ENCODE peak calls at places on chromosomes 6 and 20, in five cellular contexts. E is transverse colon, P is HepG2, O is GM23338, T is H1. D is an unnamed sample.

GRCh38 chr6:37582309-37582708 is 82.6 kb upstream of the CCDC167 start:
- DNase-seq in E (no peak), P (no peak), O (peak; percentile 63), T (no peak), D (no peak)

GRCh38 chr6:54770328-54770727 is 76.2 kb upstream of the FAM83B start:
- DNase-seq in E (no peak), P (no peak), O (no peak), T (no peak), D (no peak)

GRCh38 chr20:41499961-41500725 is 118.0 kb downstream of the CHD6 start:
- DNase-seq in E (no peak), P (no peak), O (no peak), T (no peak), D (no peak)

GRCh38 chr6:35072698-35073055 is 68.5 kb downstream of the TCP11 start:
- DNase-seq in E (no peak), P (no peak), O (no peak), T (no peak), D (no peak)

GRCh38 chr6:69279805-69280204 is 517.0 kb downstream of the LMBRD1 start:
- DNase-seq in E (no peak), P (no peak), O (peak; percentile 23), T (no peak), D (no peak)

GRCh38 chr6:23456396-23456795 is 669.6 kb upstream of the NRSN1 start:
- DNase-seq in E (no peak), P (no peak), O (no peak), T (no peak), D (no peak)

GRCh38 chr6:50795574-50795973 is 23.1 kb upstream of the TFAP2B start:
- DNase-seq in E (no peak), P (no peak), O (no peak), T (no peak), D (no peak)

GRCh38 chr6:136235233-136235564 is 14.9 kb downstream of the MTFR2 start:
- DNase-seq in E (no peak), P (peak; percentile 23), O (no peak), T (no peak), D (no peak)

GRCh38 chr6:52507557-52508260 is 69.2 kb downstream of the TRAM2 start:
- DNase-seq in E (no peak), P (no peak), O (no peak), T (no peak), D (no peak)

GRCh38 chr20:45311589-45312211 is 3.6 kb upstream of the MATN4 start:
- DNase-seq in E (peak; percentile 68), P (peak; percentile 33), O (peak; percentile 95), T (peak; percentile 93), D (no peak)

GRCh38 chr6:156557269-156557885 is 219.8 kb upstream of the ARID1B start:
- DNase-seq in E (no peak), P (peak; percentile 26), O (peak; percentile 42), T (no peak), D (no peak)

GRCh38 chr6:31267504-31268371 is 4.2 kb downstream of the HLA-C start:
- DNase-seq in E (peak; percentile 56), P (no peak), O (no peak), T (no peak), D (no peak)

GRCh38 chr6:122276637-122277036 is 122.8 kb upstream of the HSF2 start:
- DNase-seq in E (no peak), P (no peak), O (no peak), T (no peak), D (no peak)

GRCh38 chr6:144217264-144217663 is 66.9 kb downstream of the STX11 start:
- DNase-seq in E (no peak), P (peak; percentile 30), O (no peak), T (no peak), D (no peak)

GRCh38 chr6:73585566-73586415 is 65.0 kb upstream of the EEF1A1 start:
- DNase-seq in E (peak; percentile 47), P (peak; percentile 88), O (peak; percentile 70), T (no peak), D (no peak)

GRCh38 chr20:58229198-58229802 is 847 bp upstream of the ANKRD60 start:
- DNase-seq in E (no peak), P (no peak), O (peak; percentile 88), T (no peak), D (no peak)

GRCh38 chr6:53433617-53434285 is 85.0 kb upstream of the ELOVL5 start:
- DNase-seq in E (no peak), P (peak; percentile 52), O (no peak), T (no peak), D (no peak)

GRCh38 chr6:134614606-134615485 is 296.9 kb upstream of the SGK1 start:
- DNase-seq in E (no peak), P (no peak), O (no peak), T (no peak), D (no peak)

GRCh38 chr6:16413399-16413798 is 175.0 kb downstream of the GMPR start:
- DNase-seq in E (no peak), P (no peak), O (no peak), T (no peak), D (no peak)

GRCh38 chr6:134468633-134469032 is 150.7 kb upstream of the SGK1 start:
- DNase-seq in E (no peak), P (no peak), O (no peak), T (no peak), D (no peak)

GRCh38 chr20:34085544-34086040 is 26.5 kb downstream of the EIF2S2 start:
- DNase-seq in E (no peak), P (no peak), O (no peak), T (no peak), D (no peak)
- H3K36me3 ChIP-seq in E (peaks cover 18% of the 10 kb centered on the region), P (peaks cover 42% of the 10 kb centered on the region), O (peaks cover 10% of the 10 kb centered on the region), T (peaks cover 7% of the 10 kb centered on the region), D (no peaks in the 10 kb centered on the region)

DNA sequence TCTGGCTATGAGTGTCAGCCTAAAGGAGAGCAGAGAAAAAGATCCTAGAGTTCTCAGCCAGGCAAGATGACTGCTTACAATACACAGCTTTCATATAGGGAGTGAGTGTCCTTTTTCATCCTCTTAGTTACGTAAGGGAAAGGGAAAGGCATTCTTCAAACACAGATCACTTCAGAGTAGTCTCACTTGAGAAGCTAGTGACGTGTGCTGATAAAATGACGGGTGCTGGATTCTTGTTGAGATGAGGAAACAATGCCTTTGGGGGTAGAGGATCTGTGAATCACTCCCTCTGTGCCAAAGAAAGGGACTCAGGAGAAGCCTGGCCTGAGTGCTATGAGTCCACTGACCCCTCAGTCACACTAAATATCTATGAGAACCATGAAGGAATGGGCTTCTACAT is 117.3 kb downstream of the QRSL1 start:
- DNase-seq in E (no peak), P (peak; percentile 40), O (no peak), T (no peak), D (no peak)
- H3K4me1 ChIP-seq in E (peaks cover 9% of the 10 kb centered on the region), P (peaks cover 57% of the 10 kb centered on the region), O (peaks cover 32% of the 10 kb centered on the region), T (peaks cover 18% of the 10 kb centered on the region), D (no peaks in the 10 kb centered on the region)

DNA sequence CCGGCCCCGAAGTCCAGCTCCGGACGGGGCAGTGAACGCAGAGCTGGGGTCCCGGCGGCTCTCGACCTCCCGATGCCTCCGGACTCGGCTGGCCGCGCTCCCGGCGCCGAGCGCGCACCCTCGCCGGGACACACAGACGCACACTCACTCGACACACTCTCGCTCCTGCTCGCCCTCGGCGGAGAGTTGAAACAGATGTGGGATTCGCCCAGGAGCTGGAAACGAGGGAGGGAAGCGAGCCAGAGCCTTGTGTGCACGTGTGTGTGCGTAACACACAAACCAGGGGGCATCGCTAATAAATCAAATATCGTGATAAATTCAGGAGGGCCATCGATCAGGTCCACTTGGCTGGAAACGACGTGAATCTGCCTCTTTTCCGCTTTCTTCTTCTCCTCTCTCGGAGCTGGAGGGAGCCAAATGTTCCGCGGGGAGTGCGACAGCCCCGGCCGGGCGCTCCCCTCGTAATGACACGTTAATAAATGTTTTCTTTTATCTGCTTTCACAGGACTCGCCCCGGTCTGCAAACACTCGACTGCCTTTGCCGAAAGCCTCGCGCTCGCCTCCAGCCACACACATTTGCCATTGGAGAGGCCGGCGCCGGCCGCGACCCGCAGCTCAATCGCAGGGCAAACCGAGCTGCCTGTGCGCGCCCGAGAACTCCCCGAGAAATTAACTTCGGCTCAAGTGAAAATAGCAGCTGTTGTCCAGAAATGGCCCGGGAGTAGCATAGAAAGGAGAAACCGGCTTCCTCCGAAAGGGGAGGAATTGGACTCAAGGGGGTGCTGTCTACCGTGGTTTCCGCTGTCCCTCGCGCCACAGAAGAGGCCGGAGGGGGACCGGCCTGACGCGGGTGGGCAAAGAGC is 850 bp upstream of the SULF2 start:
- DNase-seq in E (peak; percentile 69), P (peak; percentile 82), O (peak; percentile 77), T (peak; percentile 75), D (no peak)
- TF ChIP-seq POLR2AphosphoS5 in E (peak; percentile 7), P (no peak), O (no peak), T (no peak), D (no peak)

GRCh38 chr6:169714595-169714994 is 9.7 kb downstream of the PHF10 start:
- DNase-seq in E (no peak), P (no peak), O (no peak), T (no peak), D (no peak)

GRCh38 chr6:169710009-169710408 is 8.1 kb downstream of the C6orf120 start:
- DNase-seq in E (no peak), P (no peak), O (no peak), T (no peak), D (no peak)

GRCh38 chr6:169719117-169719516 is 5.2 kb downstream of the PHF10 start:
- DNase-seq in E (no peak), P (no peak), O (no peak), T (no peak), D (no peak)

GRCh38 chr6:169709293-169709692 is 7.4 kb downstream of the C6orf120 start:
- DNase-seq in E (no peak), P (no peak), O (no peak), T (no peak), D (no peak)

GRCh38 chr6:169714178-169714577 is 10.1 kb downstream of the PHF10 start:
- DNase-seq in E (no peak), P (no peak), O (no peak), T (no peak), D (no peak)
- H3K36me3 ChIP-seq in E (peaks cover 31% of the 10 kb centered on the region), P (peaks cover 17% of the 10 kb centered on the region), O (peaks cover 40% of the 10 kb centered on the region), T (no peaks in the 10 kb centered on the region), D (peaks cover 8% of the 10 kb centered on the region)

GRCh38 chr20:47454298-47455132 is 47.2 kb upstream of the NCOA3 start:
- DNase-seq in E (no peak), P (peak; percentile 69), O (no peak), T (no peak), D (no peak)

GRCh38 chr20:47453167-47453782 is 48.4 kb upstream of the NCOA3 start:
- DNase-seq in E (peak; percentile 40), P (peak; percentile 85), O (no peak), T (no peak), D (no peak)

GRCh38 chr20:47455133-47456040 is 46.3 kb upstream of the NCOA3 start:
- DNase-seq in E (no peak), P (peak; percentile 100), O (no peak), T (no peak), D (no peak)

GRCh38 chr20:47456952-47457724 is 44.5 kb upstream of the NCOA3 start:
- DNase-seq in E (no peak), P (no peak), O (no peak), T (no peak), D (no peak)

DNA sequence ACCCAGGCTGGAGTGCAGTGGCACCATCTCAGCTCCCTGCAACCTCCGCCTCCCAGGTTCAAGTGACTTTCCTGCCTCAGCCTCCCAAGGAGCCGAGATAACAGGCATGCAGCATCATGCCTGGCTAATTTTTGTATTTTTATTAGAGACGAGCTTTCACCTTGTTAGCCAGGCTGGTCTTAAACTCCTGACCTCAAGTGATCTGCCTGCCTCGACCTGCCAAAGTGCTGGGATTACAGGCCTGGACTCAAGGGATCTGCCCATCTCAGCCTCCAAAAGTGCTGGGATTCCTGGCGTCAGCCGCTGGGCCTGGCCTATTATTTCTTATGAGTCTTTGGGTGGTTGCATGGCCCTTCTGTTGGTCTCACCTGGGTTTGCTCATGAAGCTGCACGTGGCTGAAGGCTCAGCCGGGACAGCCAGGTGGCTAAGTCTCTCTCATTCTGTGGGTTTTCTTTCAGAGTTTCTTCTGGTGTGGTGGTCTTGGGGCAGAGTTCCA is 45.6 kb upstream of the NCOA3 start:
- DNase-seq in E (peak; percentile 33), P (no peak), O (no peak), T (no peak), D (no peak)
- H3K4me1 ChIP-seq in E (no peaks in the 10 kb centered on the region), P (peaks cover 94% of the 10 kb centered on the region), O (no peaks in the 10 kb centered on the region), T (no peaks in the 10 kb centered on the region), D (no peaks in the 10 kb centered on the region)

D was measured in breast epithelium.